ENCODE peak calls at places on chromosomes 11 and 22, in six cellular contexts. V is heart left ventricle, A is K562, J is lower leg skin, Z is GM12891, W is IMR-90. Y is an unnamed sample.

GRCh38 chr11:134124660-134125451 is 56.0 kb downstream of the JAM3 start:
- DNase-seq in V (peak), A (no peak), J (peak), W (peak), Z (no peak), Y (no peak)

GRCh38 chr11:68127791-68128681 is 6.8 kb upstream of the CHKA start:
- DNase-seq in W (peak), J (peak), V (no peak), Z (no peak), A (peak), Y (no peak)

GRCh38 chr22:17118342-17118741 is 2.8 kb downstream of the TMEM121B start:
- DNase-seq in V (no peak), J (no peak), W (no peak), Z (no peak), A (no peak), Y (no peak)

GRCh38 chr22:31876156-31877035 is 67.9 kb upstream of the YWHAH start:
- DNase-seq in V (no peak), W (no peak), A (no peak), Z (no peak), J (no peak), Y (no peak)

GRCh38 chr11:118610220-118610772 is 2.9 kb downstream of the PHLDB1 start:
- DNase-seq in V (peak), J (peak), W (no peak), Z (no peak), A (no peak), Y (no peak)

GRCh38 chr11:71433648-71434450 is 14.3 kb downstream of the DHCR7 start:
- DNase-seq in Z (no peak), A (no peak), W (no peak), J (no peak), V (no peak), Y (no peak)

GRCh38 chr11:112697371-112697770 is 263.8 kb upstream of the NCAM1 start:
- DNase-seq in Z (no peak), V (no peak), J (no peak), W (no peak), A (no peak), Y (no peak)

GRCh38 chr11:63763506-63764200 is 4.9 kb downstream of the ZFTA start:
- DNase-seq in Z (no peak), A (no peak), V (peak), W (no peak), J (peak), Y (no peak)

GRCh38 chr11:30387891-30388861 is 65.3 kb downstream of the ARL14EP start:
- DNase-seq in J (no peak), A (no peak), Z (no peak), V (no peak), W (no peak), Y (no peak)

GRCh38 chr22:44440224-44441160 is 57.5 kb downstream of the RTL6 start:
- DNase-seq in J (peak), V (no peak), A (no peak), W (no peak), Z (no peak), Y (no peak)

GRCh38 chr11:95926714-95927113 is 2.8 kb upstream of the MTMR2 start:
- DNase-seq in Z (no peak), V (no peak), W (no peak), J (no peak), A (no peak), Y (no peak)

GRCh38 chr11:78742430-78742829 is 167.8 kb upstream of the NARS2 start:
- DNase-seq in J (peak), A (no peak), V (peak), Z (no peak), W (peak), Y (no peak)

GRCh38 chr11:41579546-41579945 is 120.1 kb upstream of the LRRC4C start:
- DNase-seq in A (no peak), Z (no peak), V (no peak), W (no peak), J (no peak), Y (no peak)

GRCh38 chr22:27937453-27937852 is 18.4 kb upstream of the PITPNB start:
- DNase-seq in A (no peak), Z (no peak), V (no peak), W (no peak), J (no peak), Y (no peak)

GRCh38 chr11:114345575-114346222 is 49.5 kb downstream of the NNMT start:
- DNase-seq in W (no peak), Z (no peak), V (no peak), J (no peak), A (no peak), Y (no peak)

GRCh38 chr11:115611343-115611742 is 107.1 kb upstream of the CADM1 start:
- DNase-seq in W (no peak), A (no peak), J (no peak), Z (no peak), V (no peak), Y (no peak)

GRCh38 chr22:50399751-50400331 is 56.7 kb downstream of the PPP6R2 start:
- DNase-seq in W (no peak), V (peak), A (peak), J (no peak), Z (no peak), Y (no peak)

GRCh38 chr11:66113132-66113856 is 43.2 kb downstream of the PACS1 start:
- DNase-seq in W (peak), J (no peak), Z (no peak), A (no peak), V (no peak), Y (no peak)

GRCh38 chr11:2699185-2699530 is 636 bp downstream of the KCNQ1OT1 start:
- DNase-seq in W (peak), J (peak), A (no peak), Z (no peak), V (no peak), Y (no peak)

GRCh38 chr11:37657645-37658044 is 1059.6 kb upstream of the RAG2 start:
- DNase-seq in A (no peak), W (peak), Z (no peak), J (no peak), V (no peak), Y (no peak)

GRCh38 chr22:40028098-40028425 is 33.3 kb downstream of the FAM83F start:
- DNase-seq in V (no peak), J (no peak), Z (no peak), A (no peak), W (no peak), Y (no peak)

DNA sequence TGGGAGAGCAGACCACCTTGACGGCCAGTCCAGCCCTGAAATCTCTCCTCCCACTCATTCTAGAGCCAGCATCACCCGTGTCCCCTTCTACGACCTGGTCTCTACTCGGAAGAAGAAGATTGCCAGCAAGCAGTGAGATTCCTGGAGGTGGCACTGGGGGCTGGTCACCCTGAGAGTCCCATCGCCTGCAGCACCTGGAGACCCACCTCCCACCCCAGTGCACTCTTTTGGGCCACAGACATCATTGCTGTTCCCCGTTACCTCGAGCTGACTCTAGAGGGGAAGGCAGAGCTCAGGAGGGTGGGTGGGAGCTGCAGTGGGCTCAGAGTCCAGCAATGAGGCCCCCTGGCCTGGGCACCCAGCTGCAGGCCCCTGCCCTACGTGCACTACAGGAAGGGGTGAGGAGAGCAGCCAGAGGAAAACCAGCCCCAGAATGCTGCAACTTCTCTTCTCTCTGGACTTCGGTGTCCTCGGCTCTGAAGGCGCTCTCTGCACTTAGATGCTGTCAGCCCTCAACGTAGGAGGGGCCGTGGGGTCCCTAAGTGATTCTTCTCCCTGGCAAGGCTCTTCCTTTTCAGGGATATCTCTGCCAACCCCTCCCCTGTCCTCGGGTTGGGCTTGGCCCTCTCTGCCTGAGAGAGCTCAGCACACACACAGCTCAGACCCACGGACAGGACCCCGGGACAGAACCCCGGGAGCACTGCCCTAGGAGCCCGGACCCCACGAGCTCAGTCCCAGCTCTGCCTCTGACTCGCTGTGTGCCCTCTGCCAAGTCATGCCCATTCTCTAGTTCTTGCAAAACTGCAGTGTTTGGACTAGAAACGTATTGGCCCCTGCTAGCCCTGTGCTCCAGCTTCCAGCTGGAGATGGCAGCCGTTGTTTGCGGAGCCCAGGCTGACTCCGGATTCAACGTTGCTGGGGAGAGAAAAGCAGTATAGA is 31.3 kb downstream of the CYTH4 start:
- DNase-seq in W (peak), V (no peak), A (no peak), J (no peak), Z (no peak), Y (no peak)
- TF ChIP-seq POLR2A in W (no peak), V (no peak), A (no peak), J (no peak), Z (no peak), Y (no peak)

DNA sequence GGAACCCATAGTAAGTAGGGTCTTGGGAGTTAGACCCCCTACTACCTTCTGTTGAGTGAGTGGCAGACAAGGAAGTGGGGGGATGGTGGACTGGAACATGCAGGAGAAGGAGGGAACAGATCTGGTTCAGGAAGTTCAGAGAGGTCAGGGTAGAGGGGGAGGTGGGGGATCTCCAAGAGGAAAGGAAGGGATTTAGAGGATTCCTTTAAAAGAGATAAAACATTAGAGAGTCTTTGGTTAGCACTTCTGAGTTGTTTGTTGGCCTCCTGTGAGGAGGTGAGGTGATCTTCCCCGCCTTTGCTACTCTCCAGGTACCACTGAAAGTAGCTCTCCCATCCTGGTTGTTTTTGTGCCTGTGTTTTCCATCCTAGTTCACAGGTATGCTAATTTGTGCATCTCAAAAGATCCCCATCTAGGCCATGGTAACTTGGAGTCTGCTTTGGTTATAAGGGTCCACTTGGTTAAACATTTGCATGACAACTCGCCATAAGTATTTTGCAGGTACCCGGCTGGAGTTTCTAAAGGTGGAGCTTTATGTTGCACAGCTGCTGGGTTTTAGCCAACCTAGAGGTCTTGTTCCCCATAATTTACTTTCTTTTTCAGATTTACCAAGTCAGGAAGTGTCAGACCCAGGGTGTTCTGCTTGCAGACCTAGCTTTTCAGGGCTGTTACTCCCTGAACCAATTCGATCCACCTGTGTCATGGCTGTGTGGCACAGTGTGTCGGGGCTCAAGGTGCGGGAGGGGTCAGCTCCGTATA is 79.3 kb upstream of the SORL1 start:
- DNase-seq in Z (no peak), W (no peak), A (no peak), V (no peak), J (no peak), Y (no peak)
- TF ChIP-seq POLR2A in Z (peak), W (no peak), A (no peak), V (no peak), J (no peak), Y (no peak)

GRCh38 chr11:4059424-4059823 is 35.2 kb upstream of the RRM1 start:
- DNase-seq in V (no peak), A (no peak), W (no peak), Z (no peak), J (no peak), Y (no peak)
- TF ChIP-seq POLR2A in V (no peak), A (no peak), W (no peak), Z (no peak), J (no peak), Y (no peak)

DNA sequence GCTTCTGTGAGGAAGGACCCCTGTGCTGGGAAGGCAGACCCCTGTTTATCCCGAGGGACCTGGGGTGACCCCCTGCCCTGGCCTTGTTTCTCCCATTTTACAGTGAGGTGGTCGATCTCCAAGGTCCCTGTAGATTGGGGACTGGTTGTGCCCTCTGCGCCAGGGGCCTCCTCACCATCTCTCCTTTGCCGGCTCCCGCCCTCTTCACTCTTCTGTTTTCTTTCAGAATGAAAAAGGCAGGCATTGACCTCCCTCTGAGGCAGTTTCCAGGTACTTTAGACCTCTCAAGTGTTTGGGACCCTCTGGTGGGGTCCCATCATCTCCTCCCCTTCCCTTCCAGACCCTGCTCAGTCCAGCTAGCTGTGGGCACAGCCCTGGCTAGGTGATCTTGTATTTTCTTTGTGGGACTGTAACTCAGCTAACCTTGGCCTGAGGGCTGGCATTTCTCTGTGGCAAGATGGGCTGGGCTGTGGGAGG is 1.5 kb downstream of the SERPINH1 start:
- DNase-seq in Z (no peak), W (no peak), J (no peak), A (no peak), V (no peak), Y (no peak)
- TF ChIP-seq POLR2A in Z (no peak), W (no peak), J (no peak), A (no peak), V (no peak), Y (no peak)

GRCh38 chr11:22583963-22584492 is 41.6 kb downstream of the FANCF start:
- DNase-seq in A (no peak), J (no peak), Z (no peak), W (no peak), V (no peak), Y (no peak)
- TF ChIP-seq POLR2A in A (no peak), J (no peak), Z (no peak), W (no peak), V (no peak), Y (no peak)

Y was measured in H54.